ENCODE peak calls at places on chromosome 19, in eight cellular contexts. E is left cardiac atrium, R is H9, W is IMR-90, G is breast epithelium, A is dermis microvascular lymphatic vessel endothelial cell, H is HAP-1, T is transverse colon. B is an unnamed sample.

GRCh38 chr19:12750851-12751250 is 740 bp upstream of the BEST2 start:
- DNase-seq in E (no peak), R (no peak), W (peak), G (no peak), A (no peak), H (no peak), T (no peak), B (no peak)

GRCh38 chr19:50818859-50819472 is 4.6 kb downstream of the KLK1 start:
- DNase-seq in E (no peak), R (no peak), W (no peak), G (no peak), A (no peak), H (no peak), T (no peak), B (no peak)

GRCh38 chr19:44809856-44810554 is 1.1 kb downstream of the BCAM start:
- DNase-seq in E (no peak), R (no peak), W (no peak), G (no peak), A (no peak), H (no peak), T (no peak), B (no peak)

GRCh38 chr19:48608798-48609263 is 2.3 kb downstream of the SPACA4 start:
- DNase-seq in E (no peak), R (peak), W (no peak), G (no peak), A (peak), H (peak), T (peak), B (no peak)

GRCh38 chr19:11984986-11985385 is 20.1 kb downstream of the ZNF763 start:
- DNase-seq in E (no peak), R (peak), W (no peak), G (no peak), A (no peak), H (no peak), T (no peak), B (no peak)

GRCh38 chr19:5567971-5568407 is 236 bp upstream of the TINCR start:
- DNase-seq in E (no peak), R (no peak), W (no peak), G (no peak), A (no peak), H (no peak), T (peak), B (no peak)

GRCh38 chr19:18610556-18611326 is 1.9 kb upstream of the TMEM59L start:
- DNase-seq in E (no peak), R (peak), W (no peak), G (no peak), A (no peak), H (no peak), T (no peak), B (no peak)

GRCh38 chr19:2330632-2331284 is 2.3 kb downstream of the SPPL2B start:
- DNase-seq in E (no peak), R (no peak), W (no peak), G (no peak), A (no peak), H (no peak), T (peak), B (no peak)

GRCh38 chr19:2338055-2338615 is 9.7 kb downstream of the SPPL2B start:
- DNase-seq in E (no peak), R (no peak), W (no peak), G (no peak), A (no peak), H (no peak), T (no peak), B (no peak)